ENCODE peak calls at places on chromosomes 6 and 20, in four cellular contexts. A is epithelial cell of esophagus, V is glutamatergic neuron, B is psoas muscle. L is an unnamed sample.
A peak's percentile ranks its signal among the peaks of the same experiment; 100 is the strongest.

GRCh38 chr6:1226208-1227099 is 85.4 kb upstream of the FOXQ1 start:
- DNase-seq in A (no peak), V (no peak), B (no peak), L (no peak)

GRCh38 chr6:161242779-161243693 is 30.8 kb downstream of the AGPAT4 start:
- DNase-seq in A (peak; percentile 24), V (no peak), B (peak; percentile 23), L (peak; percentile 64)

GRCh38 chr6:126625019-126625418 is 285.1 kb downstream of the CENPW start:
- DNase-seq in A (peak; percentile 56), V (no peak), B (no peak), L (peak; percentile 51)

GRCh38 chr20:63534427-63534830 is 2.7 kb downstream of the PTK6 start:
- DNase-seq in A (no peak), V (peak; percentile 15), B (no peak), L (no peak)

GRCh38 chr6:112432853-112433252 is 85.7 kb downstream of the RFPL4B start:
- DNase-seq in A (no peak), V (no peak), B (no peak), L (no peak)

GRCh38 chr20:57802877-57803717 is 93.3 kb upstream of the PMEPA1 start:
- DNase-seq in A (no peak), V (no peak), B (no peak), L (no peak)

GRCh38 chr20:62252342-62252966 is 14.1 kb downstream of the OSBPL2 start:
- DNase-seq in A (no peak), V (no peak), B (no peak), L (no peak)

GRCh38 chr6:33745558-33745957 is 1.1 kb downstream of the IP6K3 start:
- DNase-seq in A (no peak), V (no peak), B (no peak), L (no peak)

GRCh38 chr6:21666788-21667681 is 73.5 kb downstream of the SOX4 start:
- DNase-seq in A (no peak), V (peak; percentile 50), B (no peak), L (peak; percentile 87)

GRCh38 chr20:38870733-38871559 is 55.3 kb upstream of the FAM83D start:
- DNase-seq in A (peak; percentile 92), V (no peak), B (no peak), L (no peak)

GRCh38 chr6:157403684-157404051 is 22.7 kb downstream of the ZDHHC14 start:
- DNase-seq in A (no peak), V (no peak), B (no peak), L (peak; percentile 80)

GRCh38 chr20:43843096-43843964 is 71.3 kb upstream of the TOX2 start:
- DNase-seq in A (peak; percentile 80), V (no peak), B (no peak), L (no peak)

GRCh38 chr6:113949499-113949898 is 21.4 kb downstream of the HDAC2 start:
- DNase-seq in A (no peak), V (no peak), B (no peak), L (no peak)

GRCh38 chr20:63969851-63970713 is at the start of gene ZNF512B:
- DNase-seq in A (peak; percentile 62), V (peak; percentile 78), B (peak; percentile 72), L (peak; percentile 79)

GRCh38 chr20:50831605-50832004 is 36.7 kb downstream of the BCAS4 start:
- DNase-seq in A (peak; percentile 25), V (no peak), B (no peak), L (no peak)

GRCh38 chr6:132511836-132512230 is 1.1 kb downstream of the STX7 start:
- DNase-seq in A (no peak), V (no peak), B (no peak), L (no peak)

GRCh38 chr6:158789115-158789917 is 29.9 kb downstream of the EZR start:
- DNase-seq in A (no peak), V (peak; percentile 71), B (no peak), L (no peak)

GRCh38 chr6:113586413-113586812 is 270.7 kb upstream of the MARCKS start:
- DNase-seq in A (peak; percentile 38), V (no peak), B (no peak), L (no peak)

GRCh38 chr20:58788896-58789295 is 61.8 kb downstream of the GNAS-AS1 start:
- DNase-seq in A (no peak), V (no peak), B (no peak), L (no peak)

GRCh38 chr6:144343736-144344428 is 58.7 kb downstream of the UTRN start:
- DNase-seq in A (peak; percentile 72), V (no peak), B (no peak), L (no peak)

DNA sequence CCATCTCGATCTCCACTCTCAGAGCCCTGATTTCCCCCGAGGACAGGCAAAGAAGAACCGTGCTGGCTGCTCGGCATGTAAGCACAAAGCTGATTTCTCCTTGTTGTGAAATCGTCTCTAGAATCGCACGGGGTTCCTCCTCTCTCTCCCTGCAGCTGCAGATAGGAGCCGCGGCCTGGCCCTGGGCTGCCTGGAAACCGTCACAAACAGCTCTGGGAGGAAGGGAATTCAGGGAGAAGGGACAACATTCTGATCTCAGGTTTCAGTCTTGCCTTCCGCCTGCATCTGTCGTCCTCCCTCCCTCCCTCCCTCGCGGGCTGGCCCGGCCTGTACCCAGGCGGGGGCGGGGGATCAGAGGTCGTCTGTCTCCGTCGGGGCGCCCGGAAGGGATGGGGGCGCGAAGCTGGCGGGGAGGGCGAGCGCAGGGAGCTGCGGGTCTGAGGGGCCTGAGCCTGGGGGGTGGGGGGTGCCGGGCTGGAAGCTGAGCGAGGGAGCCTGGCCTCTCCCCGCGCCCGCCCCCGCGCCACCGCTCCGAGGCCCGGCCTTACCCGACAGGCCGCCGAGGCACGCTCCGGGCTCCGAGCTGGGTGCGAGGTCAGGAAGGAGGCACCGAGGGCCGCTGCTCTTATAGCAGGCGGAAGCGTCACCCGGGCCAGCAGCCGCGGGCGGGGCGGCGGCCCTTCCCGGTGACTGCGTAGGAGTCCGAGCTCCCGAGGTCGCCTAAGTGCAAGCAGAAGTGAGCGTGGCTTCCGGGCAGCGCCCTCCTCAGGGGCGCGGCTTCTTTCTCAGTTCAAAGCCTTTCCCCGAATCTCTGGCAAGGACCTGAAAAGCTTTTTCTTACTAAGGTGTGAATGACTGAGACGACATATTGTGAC is at the start of gene SERPINB1:
- DNase-seq in A (peak; percentile 94), V (peak; percentile 88), B (peak; percentile 92), L (peak; percentile 93)
- TF ChIP-seq CTCF in A (no peak), V (no peak), B (no peak), L (peak; percentile 32)

GRCh38 chr6:15662246-15663056 is at the start of gene DTNBP1:
- DNase-seq in A (peak; percentile 64), V (peak; percentile 91), B (peak; percentile 86), L (peak; percentile 90)
- TF ChIP-seq CTCF in A (no peak), V (no peak), B (no peak), L (no peak)

DNA sequence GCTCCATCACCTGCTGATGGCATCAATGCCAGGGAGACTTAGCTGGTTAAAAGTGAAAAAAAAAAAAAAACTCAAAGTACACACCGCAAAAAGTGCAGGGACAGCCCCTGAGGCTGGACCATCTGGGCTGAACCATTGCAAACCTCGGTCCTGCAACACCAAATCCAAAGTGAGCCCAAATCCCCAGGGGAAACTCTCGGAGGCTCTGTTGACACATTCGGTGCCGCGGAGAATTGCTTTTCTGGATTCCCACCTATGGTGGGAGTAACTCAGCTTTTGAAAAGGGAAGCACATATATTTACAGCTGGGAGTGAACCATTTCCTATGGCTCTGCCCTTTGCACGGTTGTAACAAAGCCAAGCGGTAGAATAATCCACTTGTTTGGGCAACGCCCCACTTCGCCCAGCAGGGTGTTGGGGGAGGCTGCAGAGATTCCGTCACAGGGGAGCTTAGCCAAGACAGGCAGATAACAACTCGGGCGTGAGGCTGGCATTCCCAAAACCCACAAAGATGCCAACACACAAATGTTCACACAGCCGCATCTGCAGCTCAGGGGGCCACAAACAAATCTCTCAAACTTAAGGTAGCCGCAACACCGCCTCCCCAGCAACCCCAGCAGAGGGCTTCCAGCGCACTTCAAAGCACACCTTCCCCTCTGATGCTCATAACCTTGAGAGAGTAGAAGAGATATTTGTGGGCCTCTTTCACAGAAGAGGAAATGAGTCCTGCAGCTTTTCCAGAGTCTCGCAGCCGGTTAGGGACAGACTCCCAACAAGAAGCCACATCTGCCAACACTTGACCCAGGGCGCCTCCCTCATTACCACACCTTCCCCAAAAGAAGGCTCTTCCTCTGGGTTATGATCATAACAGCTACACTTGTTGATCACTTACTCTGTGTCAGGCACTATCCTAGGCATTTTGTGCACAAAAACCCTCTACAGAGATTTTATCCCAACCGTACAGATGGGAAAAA is 11.4 kb downstream of the ZC3H12D start:
- DNase-seq in A (peak; percentile 57), V (no peak), B (no peak), L (peak; percentile 59)
- TF ChIP-seq CTCF in A (peak; percentile 37), V (no peak), B (no peak), L (no peak)

GRCh38 chr6:167049275-167049674 is 50.1 kb downstream of the CEP43 start:
- DNase-seq in A (no peak), V (no peak), B (no peak), L (no peak)

GRCh38 chr6:167047554-167047953 is 48.4 kb downstream of the CEP43 start:
- DNase-seq in A (no peak), V (no peak), B (no peak), L (no peak)

GRCh38 chr6:167046861-167047495 is 47.8 kb downstream of the CEP43 start:
- DNase-seq in A (no peak), V (no peak), B (no peak), L (no peak)

GRCh38 chr6:167045828-167046580 is 46.8 kb downstream of the CEP43 start:
- DNase-seq in A (no peak), V (no peak), B (no peak), L (no peak)

DNA sequence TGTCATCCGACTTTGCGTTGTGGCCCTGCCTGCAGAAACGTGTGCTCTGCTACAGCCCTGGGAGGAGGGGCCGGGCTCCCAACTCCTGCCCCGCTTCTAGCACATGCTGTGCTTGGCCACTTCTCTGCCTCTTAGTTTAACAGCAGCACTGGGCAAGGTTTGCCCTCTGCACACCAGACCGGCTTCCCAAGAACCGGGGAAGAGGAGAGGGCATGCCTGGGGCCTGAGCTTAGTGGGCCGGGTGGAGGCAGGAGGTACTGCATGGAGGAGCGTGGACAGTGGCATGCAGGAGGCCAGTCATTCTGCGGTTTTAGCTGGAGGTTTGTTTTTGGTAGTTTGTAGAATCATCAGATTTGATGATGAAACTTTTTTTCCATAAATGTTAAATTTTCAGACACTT is 45.5 kb downstream of the CEP43 start:
- DNase-seq in A (no peak), V (no peak), B (no peak), L (no peak)
- TF ChIP-seq CTCF in A (no peak), V (no peak), B (no peak), L (no peak)

GRCh38 chr20:53623127-53623453 is 29.5 kb upstream of the ZNF217 start:
- DNase-seq in A (no peak), V (no peak), B (no peak), L (no peak)
- TF ChIP-seq CTCF in A (no peak), V (no peak), B (no peak), L (no peak)

DNA sequence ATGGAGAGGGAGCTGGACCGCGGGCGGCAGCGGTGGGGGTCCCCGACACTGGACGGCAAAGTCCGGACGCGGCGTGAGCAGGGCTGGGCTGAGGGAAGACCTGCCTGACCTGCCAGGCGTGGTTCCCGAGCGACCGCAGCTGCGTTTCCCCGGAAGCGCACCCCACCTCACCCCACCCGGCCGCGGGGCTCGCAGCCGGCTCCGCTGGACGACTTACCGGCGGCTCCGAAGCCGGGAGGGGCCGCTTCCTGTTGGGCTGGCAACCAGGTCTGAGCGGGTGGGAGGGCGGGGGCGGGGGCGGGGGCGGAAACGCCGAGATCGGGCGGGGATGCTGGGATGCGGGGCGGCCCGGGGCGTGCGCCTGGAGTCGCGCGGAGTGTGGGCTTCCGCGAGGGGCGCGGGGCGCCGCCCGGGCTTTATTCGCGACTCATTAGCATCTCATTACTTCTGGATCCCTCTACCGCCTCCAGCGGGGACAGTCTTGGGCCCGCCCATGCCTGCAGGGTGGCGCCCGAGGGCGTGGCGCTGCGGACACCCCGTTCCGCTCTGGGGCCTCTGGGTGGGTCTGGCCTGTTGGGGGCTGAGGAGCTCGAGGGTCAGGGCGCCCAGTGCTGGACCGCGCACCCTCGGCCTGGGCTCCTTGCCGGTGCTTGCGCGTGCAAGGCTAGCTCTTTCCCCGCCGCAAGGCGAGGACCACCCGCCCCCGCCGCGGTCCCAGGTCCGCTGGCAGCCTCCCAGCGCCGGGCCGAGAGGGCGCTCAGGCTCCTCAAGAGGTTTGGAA is at the start of gene MICAL1:
- DNase-seq in A (peak; percentile 56), V (peak; percentile 87), B (peak; percentile 76), L (peak; percentile 88)
- TF ChIP-seq CTCF in A (no peak), V (peak; percentile 43), B (peak; percentile 35), L (peak; percentile 41)